ENCODE peak calls at places on chromosomes 11 and 22, in nine cellular contexts. P is activated T-cell treated with anti-CD3 and anti-CD28 coated beads, Interleukin-2, amount 50 U/mL, for 24 hours; K is GM23338; S is fibroblast of mammary gland; N is HS-5; T is T1000; C is NCI-H69; M is HuH-7.5; Q is foreskin fibroblast. H is an unnamed sample.

GRCh38 chr22:49760630-49761571 is 66.8 kb downstream of the BRD1 start:
- DNase-seq in M (no peak), T (no peak), S (no peak), Q (no peak), P (peak), C (peak), N (no peak), K (no peak), H (no peak)

GRCh38 chr11:116406042-116406441 is 366.7 kb downstream of the BUD13 start:
- DNase-seq in Q (no peak), M (no peak), K (no peak), S (no peak), P (no peak), C (peak), T (no peak), N (no peak), H (no peak)

GRCh38 chr11:35003658-35004057 is 87.2 kb downstream of the PDHX start:
- DNase-seq in P (no peak), S (peak), K (no peak), C (no peak), N (no peak), M (no peak), Q (no peak), T (no peak), H (no peak)

GRCh38 chr11:9754041-9754471 is 90.2 kb downstream of the SWAP70 start:
- DNase-seq in Q (peak), C (no peak), T (no peak), N (no peak), M (no peak), K (no peak), S (peak), P (no peak), H (no peak)

GRCh38 chr11:10108901-10109665 is 184.9 kb downstream of the SBF2 start:
- DNase-seq in M (no peak), N (peak), C (peak), T (no peak), P (no peak), K (peak), Q (peak), S (peak), H (no peak)

GRCh38 chr11:126104420-126104819 is 41.8 kb upstream of the CDON start:
- DNase-seq in K (peak), T (no peak), P (no peak), M (no peak), S (no peak), C (peak), N (no peak), Q (no peak), H (no peak)

GRCh38 chr11:1840780-1841480 is 2.1 kb downstream of the TNNI2 start:
- DNase-seq in N (no peak), T (no peak), P (no peak), S (no peak), M (no peak), K (no peak), C (no peak), Q (no peak), H (no peak)

GRCh38 chr22:40010752-40011145 is 16.0 kb downstream of the FAM83F start:
- DNase-seq in Q (no peak), M (no peak), S (no peak), P (no peak), T (no peak), N (no peak), C (no peak), K (no peak), H (no peak)

GRCh38 chr22:38868886-38869381 is 3.1 kb downstream of the CBX6 start:
- DNase-seq in C (peak), T (peak), K (peak), S (peak), P (peak), M (peak), N (no peak), Q (peak), H (peak)

GRCh38 chr11:25943777-25944661 is 387.9 kb upstream of the ANO3 start:
- DNase-seq in K (no peak), C (no peak), M (no peak), P (no peak), S (no peak), T (no peak), Q (no peak), N (no peak), H (no peak)

GRCh38 chr11:76604652-76605241 is 65.8 kb downstream of the LRRC32 start:
- DNase-seq in T (no peak), M (no peak), P (no peak), C (no peak), K (no peak), Q (peak), S (peak), N (no peak), H (no peak)

GRCh38 chr11:8242480-8243280 is 21.0 kb downstream of the LMO1 start:
- DNase-seq in K (peak), M (no peak), T (no peak), N (no peak), S (no peak), C (peak), P (no peak), Q (no peak), H (no peak)

GRCh38 chr11:110327508-110327907 is 31.1 kb upstream of the RDX start:
- DNase-seq in T (no peak), N (no peak), K (no peak), C (no peak), Q (no peak), P (no peak), M (no peak), S (no peak), H (no peak)

GRCh38 chr11:77049081-77049480 is 14.9 kb downstream of the B3GNT6 start:
- DNase-seq in S (no peak), Q (no peak), T (no peak), C (no peak), N (no peak), K (no peak), M (no peak), P (no peak), H (peak)

GRCh38 chr11:120385110-120385509 is 48.9 kb downstream of the ARHGEF12 start:
- DNase-seq in C (no peak), M (no peak), P (no peak), S (no peak), T (no peak), K (peak), N (no peak), Q (no peak), H (no peak)

GRCh38 chr22:49614966-49615965 is 212.4 kb downstream of the BRD1 start:
- DNase-seq in M (no peak), K (no peak), S (no peak), P (no peak), C (no peak), T (no peak), Q (no peak), N (no peak), H (no peak)

GRCh38 chr22:47445716-47446290 is 683.4 kb downstream of the TBC1D22A start:
- DNase-seq in N (no peak), K (no peak), C (no peak), Q (no peak), M (no peak), P (no peak), S (no peak), T (no peak), H (no peak)

GRCh38 chr11:20207781-20208621 is 47.7 kb upstream of the DBX1 start:
- DNase-seq in P (no peak), M (no peak), T (no peak), K (peak), C (no peak), N (no peak), Q (peak), S (no peak), H (no peak)

GRCh38 chr22:43996170-43996980 is 27.7 kb upstream of the PARVB start:
- DNase-seq in Q (no peak), T (no peak), S (no peak), C (no peak), P (peak), N (no peak), M (no peak), K (no peak), H (no peak)

GRCh38 chr11:77112641-77113381 is 10.2 kb downstream of the OMP start:
- DNase-seq in C (no peak), Q (no peak), M (no peak), S (no peak), K (no peak), T (no peak), N (no peak), P (no peak), H (no peak)

GRCh38 chr11:64284962-64285884 is at the start of gene GPR137:
- DNase-seq in T (peak), N (peak), P (peak), Q (peak), K (peak), S (peak), M (peak), C (peak), H (peak)

GRCh38 chr11:30488304-30488998 is 97.7 kb downstream of the MPPED2 start:
- DNase-seq in Q (peak), P (no peak), K (no peak), M (peak), S (no peak), C (peak), N (no peak), T (peak), H (peak)

GRCh38 chr22:42793848-42794405 is 63.1 kb downstream of the ARFGAP3 start:
- DNase-seq in K (no peak), Q (no peak), S (no peak), P (no peak), N (no peak), M (no peak), C (no peak), T (no peak), H (no peak)

GRCh38 chr11:2375964-2376551 is 1.1 kb upstream of the CD81 start:
- DNase-seq in S (no peak), C (no peak), T (no peak), Q (no peak), P (no peak), K (no peak), N (no peak), M (no peak), H (no peak)

GRCh38 chr11:95531116-95531515 is 258.5 kb downstream of the FAM76B start:
- DNase-seq in S (peak), N (no peak), M (no peak), T (no peak), P (no peak), Q (peak), C (no peak), K (peak), H (no peak)

GRCh38 chr11:35982061-35982460 is 38.2 kb downstream of the LDLRAD3 start:
- DNase-seq in Q (no peak), S (no peak), T (no peak), K (no peak), M (no peak), N (no peak), C (no peak), P (no peak), H (no peak)

GRCh38 chr22:49406879-49407587 is 420.6 kb downstream of the BRD1 start:
- DNase-seq in T (no peak), M (no peak), Q (no peak), N (no peak), P (no peak), S (no peak), C (no peak), K (no peak), H (no peak)

GRCh38 chr11:77316733-77317342 is 15.4 kb upstream of the GDPD4 start:
- DNase-seq in M (no peak), Q (no peak), N (no peak), S (no peak), C (no peak), T (no peak), K (no peak), P (no peak), H (no peak)

GRCh38 chr11:22234743-22235142 is 41.9 kb downstream of the ANO5 start:
- DNase-seq in C (no peak), M (no peak), S (no peak), T (no peak), P (no peak), Q (no peak), K (peak), N (no peak), H (no peak)

GRCh38 chr11:5737672-5738071 is 1.4 kb downstream of the OR56B1 start:
- DNase-seq in K (no peak), S (peak), M (no peak), N (no peak), P (no peak), Q (no peak), T (no peak), C (no peak), H (no peak)

H was measured in LoVo.